ENCODE peak calls at places on chromosomes 2 and 18, in six cellular contexts. One of them, this sample, is unnamed.
A peak's percentile ranks its signal among the peaks of the same experiment; 100 is the strongest.

GRCh38 chr2:52034706-52035105 is 1002.8 kb upstream of the NRXN1 start:
- DNase-seq in lower lobe of right lung: no peak
- DNase-seq in sciatic nerve: no peak
- DNase-seq in MCF 10A: no peak
- DNase-seq in H54: no peak
- DNase-seq in NCI-H1436: no peak
- DNase-seq in this sample: no peak

GRCh38 chr2:55163258-55163657 is 68.8 kb downstream of the CLHC1 start:
- DNase-seq in lower lobe of right lung: no peak
- DNase-seq in sciatic nerve: no peak
- DNase-seq in NCI-H1436: no peak
- DNase-seq in H54: no peak
- DNase-seq in MCF 10A: no peak
- DNase-seq in this sample: no peak

GRCh38 chr18:50636366-50637057 is 76.6 kb downstream of the MAPK4 start:
- DNase-seq in H54: no peak
- DNase-seq in sciatic nerve: no peak
- DNase-seq in MCF 10A: no peak
- DNase-seq in NCI-H1436: no peak
- DNase-seq in lower lobe of right lung: no peak
- DNase-seq in this sample: no peak

GRCh38 chr18:2889761-2890192 is 43.0 kb downstream of the EMILIN2 start:
- DNase-seq in lower lobe of right lung: no peak
- DNase-seq in sciatic nerve: no peak
- DNase-seq in MCF 10A: no peak
- DNase-seq in H54: no peak
- DNase-seq in NCI-H1436: no peak
- DNase-seq in this sample: no peak

GRCh38 chr2:102070058-102070642 is 72.4 kb upstream of the IL1R1 start:
- DNase-seq in H54: peak; percentile 70
- DNase-seq in MCF 10A: no peak
- DNase-seq in sciatic nerve: peak; percentile 85
- DNase-seq in NCI-H1436: no peak
- DNase-seq in lower lobe of right lung: peak; percentile 93
- DNase-seq in this sample: no peak

GRCh38 chr2:165568361-165568760 is 98.9 kb downstream of the CSRNP3 start:
- DNase-seq in lower lobe of right lung: no peak
- DNase-seq in MCF 10A: no peak
- DNase-seq in H54: no peak
- DNase-seq in sciatic nerve: no peak
- DNase-seq in NCI-H1436: no peak
- DNase-seq in this sample: no peak

GRCh38 chr2:9423922-9424272 is 443 bp downstream of the CPSF3 start:
- DNase-seq in NCI-H1436: no peak
- DNase-seq in MCF 10A: no peak
- DNase-seq in lower lobe of right lung: no peak
- DNase-seq in sciatic nerve: no peak
- DNase-seq in H54: no peak
- DNase-seq in this sample: no peak

GRCh38 chr2:74778381-74779371 is 55.3 kb upstream of the HK2 start:
- DNase-seq in H54: no peak
- DNase-seq in MCF 10A: no peak
- DNase-seq in NCI-H1436: peak; percentile 74
- DNase-seq in sciatic nerve: no peak
- DNase-seq in lower lobe of right lung: no peak
- DNase-seq in this sample: peak; percentile 19

GRCh38 chr2:191885103-191885502 is 38.2 kb upstream of the CAVIN2 start:
- DNase-seq in lower lobe of right lung: no peak
- DNase-seq in NCI-H1436: no peak
- DNase-seq in MCF 10A: no peak
- DNase-seq in sciatic nerve: no peak
- DNase-seq in H54: no peak
- DNase-seq in this sample: no peak

GRCh38 chr18:9876867-9877654 is 8.7 kb upstream of the TXNDC2 start:
- DNase-seq in NCI-H1436: no peak
- DNase-seq in H54: peak; percentile 29
- DNase-seq in lower lobe of right lung: no peak
- DNase-seq in sciatic nerve: no peak
- DNase-seq in MCF 10A: peak; percentile 59
- DNase-seq in this sample: no peak

This sample was measured in NCI-H2107.